ENCODE peak calls at places on chromosomes 11 and 22, in eight cellular contexts. K is right lobe of liver, D is stomach, B is upper lobe of right lung, U is endothelial cell of umbilical vein, S is HCT116, M is heart left ventricle, A is thoracic aorta. O is an unnamed sample.

GRCh38 chr11:128813729-128814128 is 53.4 kb downstream of the KCNJ1 start:
- DNase-seq in D (no peak), U (no peak), A (no peak), B (no peak), S (no peak), M (no peak), K (peak; percentile 86), O (no peak)

GRCh38 chr11:123473941-123474668 is 44.0 kb downstream of the GRAMD1B start:
- DNase-seq in A (no peak), B (no peak), D (no peak), K (no peak), U (peak; percentile 91), S (no peak), M (no peak), O (no peak)

GRCh38 chr11:62370743-62371440 is 33.6 kb downstream of the ASRGL1 start:
- DNase-seq in D (peak; percentile 52), A (no peak), B (peak; percentile 75), M (no peak), U (no peak), S (no peak), K (no peak), O (no peak)

GRCh38 chr11:85810521-85810870 is 445 bp downstream of the SYTL2 start:
- DNase-seq in B (no peak), U (no peak), A (no peak), S (no peak), D (no peak), M (no peak), K (no peak), O (no peak)

GRCh38 chr11:115739878-115740277 is 235.7 kb upstream of the CADM1 start:
- DNase-seq in S (no peak), A (no peak), B (no peak), K (no peak), D (no peak), U (no peak), M (no peak), O (no peak)

GRCh38 chr22:37180531-37181231 is 7.4 kb downstream of the C1QTNF6 start:
- DNase-seq in K (no peak), A (no peak), M (no peak), U (no peak), B (peak; percentile 52), D (no peak), S (no peak), O (no peak)

GRCh38 chr11:74682731-74683278 is 48.4 kb downstream of the CHRDL2 start:
- DNase-seq in A (no peak), B (peak; percentile 51), M (no peak), S (no peak), U (no peak), D (no peak), K (no peak), O (no peak)

GRCh38 chr22:24499706-24500105 is 4.6 kb downstream of the UPB1 start:
- DNase-seq in B (no peak), U (no peak), M (no peak), A (no peak), S (no peak), D (no peak), K (peak; percentile 84), O (no peak)

GRCh38 chr11:36672815-36673450 is 74.9 kb upstream of the RAG2 start:
- DNase-seq in K (no peak), A (no peak), M (no peak), U (peak; percentile 53), B (no peak), D (no peak), S (peak; percentile 38), O (no peak)

GRCh38 chr11:101091781-101092180 is 37.8 kb downstream of the PGR start:
- DNase-seq in S (no peak), A (no peak), K (no peak), M (no peak), U (no peak), B (no peak), D (no peak), O (no peak)

GRCh38 chr11:119634301-119634700 is 94.7 kb downstream of the NECTIN1 start:
- DNase-seq in D (no peak), U (no peak), M (no peak), B (no peak), K (no peak), A (no peak), S (no peak), O (no peak)

GRCh38 chr11:39741066-39741465 is 1718.4 kb downstream of the LRRC4C start:
- DNase-seq in S (no peak), D (no peak), M (no peak), U (no peak), B (no peak), A (no peak), K (no peak), O (no peak)

GRCh38 chr11:113035708-113036107 is 74.5 kb downstream of the NCAM1 start:
- DNase-seq in A (no peak), D (no peak), B (no peak), U (no peak), M (no peak), S (no peak), K (no peak), O (no peak)

GRCh38 chr22:43992331-43992821 is 31.7 kb upstream of the PARVB start:
- DNase-seq in S (no peak), D (no peak), B (peak; percentile 53), K (no peak), U (no peak), M (no peak), A (no peak), O (no peak)

GRCh38 chr11:122069946-122070345 is 46.1 kb downstream of the BLID start:
- DNase-seq in K (no peak), S (no peak), U (peak; percentile 93), M (no peak), D (peak; percentile 28), B (no peak), A (peak; percentile 69), O (peak; percentile 26)

GRCh38 chr11:77030834-77031414 is 3.3 kb upstream of the B3GNT6 start:
- DNase-seq in A (no peak), B (no peak), U (no peak), D (no peak), M (no peak), S (no peak), K (no peak), O (no peak)

GRCh38 chr11:116618461-116618860 is 154.3 kb downstream of the BUD13 start:
- DNase-seq in B (no peak), A (no peak), K (peak; percentile 25), M (no peak), U (no peak), D (no peak), S (no peak), O (no peak)

GRCh38 chr22:20964799-20965103 is 2.3 kb upstream of the AIFM3 start:
- DNase-seq in U (no peak), A (no peak), D (no peak), M (no peak), K (no peak), B (no peak), S (no peak), O (no peak)

GRCh38 chr11:119422505-119423416 is at the start of gene THY1:
- DNase-seq in D (no peak), B (no peak), S (no peak), K (no peak), U (no peak), M (peak; percentile 37), A (no peak), O (no peak)

GRCh38 chr22:37176464-37177061 is 11.5 kb downstream of the C1QTNF6 start:
- DNase-seq in M (peak; percentile 83), K (peak; percentile 54), U (peak; percentile 96), S (no peak), D (peak; percentile 62), A (no peak), B (peak; percentile 80), O (peak; percentile 79)

GRCh38 chr11:20308601-20309000 is 54.9 kb upstream of the HTATIP2 start:
- DNase-seq in U (no peak), A (no peak), D (no peak), K (no peak), B (no peak), S (no peak), M (no peak), O (no peak)

GRCh38 chr11:107247189-107247588 is 210.4 kb downstream of the CWF19L2 start:
- DNase-seq in D (no peak), U (no peak), A (no peak), M (no peak), B (no peak), K (no peak), S (no peak), O (no peak)

GRCh38 chr11:118644496-118644895 is 35.0 kb downstream of the TREH start:
- DNase-seq in U (no peak), S (no peak), B (no peak), K (no peak), A (no peak), D (no peak), M (no peak), O (no peak)

GRCh38 chr11:100817620-100818019 is 130.5 kb downstream of the ARHGAP42 start:
- DNase-seq in M (no peak), B (no peak), A (no peak), K (no peak), U (no peak), S (no peak), D (no peak), O (no peak)

GRCh38 chr11:67269401-67270255 is 3.4 kb downstream of the GRK2 start:
- DNase-seq in S (no peak), A (no peak), U (peak; percentile 24), K (no peak), M (no peak), B (peak; percentile 61), D (peak; percentile 75), O (no peak)
- H3K4me3 ChIP-seq in S (no peak overlapping the region), A (peak overlapping the region; percentile 90), U (no peak overlapping the region), K (peak overlapping the region; percentile 13), M (peak overlapping the region; percentile 37), B (peak overlapping the region; percentile 93), D (peak overlapping the region; percentile 17), O (peak overlapping the region; percentile 98)

GRCh38 chr11:126799974-126800373 is 200.6 kb downstream of the KIRREL3 start:
- DNase-seq in M (no peak), A (no peak), D (no peak), S (no peak), U (no peak), B (no peak), K (no peak), O (no peak)

GRCh38 chr11:126808851-126809250 is 191.7 kb downstream of the KIRREL3 start:
- DNase-seq in M (no peak), U (no peak), S (no peak), D (no peak), B (no peak), K (no peak), A (no peak), O (no peak)

GRCh38 chr11:126809514-126810289 is 190.9 kb downstream of the KIRREL3 start:
- DNase-seq in K (no peak), U (no peak), A (no peak), B (no peak), D (no peak), S (no peak), M (no peak), O (no peak)

GRCh38 chr11:126804363-126804762 is 196.2 kb downstream of the KIRREL3 start:
- DNase-seq in A (no peak), M (no peak), S (no peak), D (no peak), U (no peak), K (no peak), B (no peak), O (no peak)
- H3K27ac ChIP-seq in A (no peak overlapping the region), M (no peak overlapping the region), S (no peak overlapping the region), D (no peak overlapping the region), U (no peak overlapping the region), K (no peak overlapping the region), B (no peak overlapping the region), O (no peak overlapping the region)

GRCh38 chr11:6604081-6604626 is 580 bp downstream of the ILK start:
- DNase-seq in U (peak; percentile 79), K (peak; percentile 59), A (no peak), B (no peak), D (peak; percentile 45), M (peak; percentile 67), S (no peak), O (no peak)
- TF ChIP-seq CTCF in U (peak; percentile 23), K (peak; percentile 9), A (peak; percentile 9), B (peak; percentile 27), D (no peak), M (no peak), S (no peak), O (peak; percentile 30)

GRCh38 chr22:38728899-38729796 is 23.4 kb downstream of the GTPBP1 start:
- DNase-seq in A (no peak), D (no peak), B (no peak), M (no peak), U (no peak), K (no peak), S (no peak), O (no peak)
- H3K4me3 ChIP-seq in A (no peak overlapping the region), D (no peak overlapping the region), B (no peak overlapping the region), M (no peak overlapping the region), U (no peak overlapping the region), K (no peak overlapping the region), S (no peak overlapping the region), O (no peak overlapping the region)